ENCODE peak calls at places on chromosomes 11 and 22, in eight cellular contexts. Z, X, T, D, C, B, R and J are unnamed samples.

GRCh38 chr11:14554959-14555358 is 34.8 kb upstream of the PSMA1 start:
- DNase-seq in Z (peak; percentile 25), X (no peak), T (no peak), D (no peak), C (no peak), B (no peak), R (no peak), J (no peak)

GRCh38 chr11:128786507-128786906 is 80.6 kb downstream of the KCNJ1 start:
- DNase-seq in Z (no peak), X (no peak), T (no peak), D (no peak), C (no peak), B (no peak), R (no peak), J (no peak)

GRCh38 chr11:14789879-14790484 is 102.0 kb downstream of the CYP2R1 start:
- DNase-seq in Z (peak; percentile 10), X (no peak), T (no peak), D (peak; percentile 21), C (no peak), B (peak; percentile 35), R (no peak), J (no peak)

GRCh38 chr22:35552186-35552842 is 11.7 kb downstream of the RASD2 start:
- DNase-seq in Z (peak; percentile 72), X (no peak), T (no peak), D (no peak), C (no peak), B (no peak), R (no peak), J (no peak)

GRCh38 chr22:36435516-36436415 is 45.7 kb downstream of the TXN2 start:
- DNase-seq in Z (peak; percentile 71), X (no peak), T (no peak), D (peak; percentile 58), C (peak; percentile 60), B (no peak), R (no peak), J (no peak)

GRCh38 chr11:84261707-84262106 is 975.5 kb upstream of the CCDC90B start:
- DNase-seq in Z (peak; percentile 18), X (no peak), T (no peak), D (peak; percentile 6), C (no peak), B (no peak), R (no peak), J (no peak)

GRCh38 chr11:86802601-86803051 is 2.3 kb downstream of the PRSS23 start:
- DNase-seq in Z (peak; percentile 29), X (no peak), T (no peak), D (peak; percentile 82), C (no peak), B (peak; percentile 69), R (no peak), J (no peak)

GRCh38 chr11:67372232-67372992 is 986 bp downstream of the CLCF1 start:
- DNase-seq in Z (no peak), X (no peak), T (no peak), D (no peak), C (no peak), B (no peak), R (peak; percentile 53), J (no peak)

GRCh38 chr11:73729594-73730206 is 31.2 kb downstream of the RAB6A start:
- DNase-seq in Z (no peak), X (no peak), T (no peak), D (no peak), C (no peak), B (no peak), R (no peak), J (no peak)

GRCh38 chr11:70381350-70381749 is 17.0 kb upstream of the CTTN start:
- DNase-seq in Z (no peak), X (no peak), T (no peak), D (no peak), C (no peak), B (no peak), R (no peak), J (no peak)

GRCh38 chr11:70381872-70382842 is 16.2 kb upstream of the CTTN start:
- DNase-seq in Z (no peak), X (no peak), T (no peak), D (no peak), C (no peak), B (peak; percentile 85), R (no peak), J (no peak)

GRCh38 chr11:70376621-70377020 is 21.7 kb upstream of the CTTN start:
- DNase-seq in Z (no peak), X (no peak), T (no peak), D (no peak), C (no peak), B (no peak), R (no peak), J (no peak)

GRCh38 chr11:70377645-70378044 is 20.7 kb upstream of the CTTN start:
- DNase-seq in Z (no peak), X (no peak), T (no peak), D (no peak), C (no peak), B (no peak), R (no peak), J (no peak)

DNA sequence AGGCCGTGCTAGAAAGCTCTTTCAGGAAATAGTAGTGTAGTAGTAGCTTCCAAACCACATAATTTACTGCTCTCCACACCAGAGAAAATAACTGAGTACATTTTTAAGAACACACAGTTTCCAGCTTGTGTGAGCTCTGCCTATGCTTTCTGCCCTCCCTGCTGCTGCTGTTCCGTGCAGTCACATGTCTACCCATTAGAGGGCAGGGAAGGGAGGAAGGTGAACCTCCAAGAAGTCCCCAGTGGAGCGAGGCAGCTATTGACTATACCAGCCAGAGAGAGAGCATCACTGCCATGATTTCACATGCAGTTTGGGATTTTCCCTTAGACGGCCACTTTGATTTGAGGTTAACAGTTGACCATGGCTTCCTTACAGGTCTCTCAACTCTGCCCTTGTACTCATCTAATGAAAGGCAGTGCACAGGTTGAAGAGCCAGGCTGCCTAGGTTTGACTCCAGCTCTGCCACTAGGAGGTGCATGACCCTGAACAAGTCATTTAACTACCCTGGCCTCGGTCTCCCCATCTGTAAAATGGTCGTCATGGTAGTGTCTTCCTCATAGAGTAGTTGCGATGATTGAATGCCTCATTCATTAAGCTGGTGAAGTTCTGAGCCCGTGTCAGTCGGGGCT is 19.7 kb upstream of the CTTN start:
- DNase-seq in Z (peak; percentile 15), X (no peak), T (no peak), D (no peak), C (no peak), B (no peak), R (no peak), J (no peak)
- TF ChIP-seq CTCF in Z (peak; percentile 7), X (no peak), T (no peak), D (peak; percentile 14), C (no peak), B (no peak), R (no peak), J (no peak)

DNA sequence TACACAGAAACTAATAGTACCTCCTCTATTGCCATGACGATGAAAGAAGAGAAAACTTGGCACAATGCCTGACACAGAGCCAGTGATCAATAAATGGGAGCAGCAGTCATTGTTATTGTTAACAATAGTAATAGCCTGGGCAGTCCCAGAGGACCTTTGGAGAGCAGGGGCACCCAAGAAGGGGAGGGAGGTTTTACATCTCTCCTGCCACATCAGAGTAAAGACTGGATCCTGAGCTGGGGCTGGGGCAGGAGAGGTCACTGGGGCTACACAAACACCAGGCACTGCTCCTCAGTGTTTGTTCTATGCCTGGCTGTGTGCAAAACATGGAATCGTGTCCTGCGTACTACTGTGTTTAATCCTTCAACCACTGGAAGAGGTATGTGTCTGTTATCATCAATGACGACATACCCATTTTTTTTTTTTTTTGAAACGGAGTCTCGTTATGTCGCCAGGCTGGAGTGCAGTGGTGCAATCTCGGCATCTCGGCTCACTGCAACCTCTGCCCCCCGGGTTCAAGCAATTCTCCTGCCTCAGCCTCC is 25.0 kb upstream of the CREB3L1 start:
- DNase-seq in Z (no peak), X (no peak), T (no peak), D (no peak), C (no peak), B (no peak), R (no peak), J (no peak)
- TF ChIP-seq CTCF in Z (no peak), X (no peak), T (no peak), D (no peak), C (no peak), B (no peak), R (no peak), J (no peak)

GRCh38 chr22:28015056-28015445 is 96.0 kb upstream of the PITPNB start:
- DNase-seq in Z (peak; percentile 12), X (no peak), T (no peak), D (no peak), C (peak; percentile 22), B (no peak), R (no peak), J (no peak)

GRCh38 chr22:28013611-28014010 is 94.6 kb upstream of the PITPNB start:
- DNase-seq in Z (no peak), X (no peak), T (no peak), D (no peak), C (no peak), B (no peak), R (no peak), J (no peak)

GRCh38 chr22:28012811-28013460 is 93.9 kb upstream of the PITPNB start:
- DNase-seq in Z (no peak), X (no peak), T (no peak), D (peak; percentile 18), C (no peak), B (no peak), R (no peak), J (no peak)

GRCh38 chr22:28015676-28016601 is 96.9 kb upstream of the PITPNB start:
- DNase-seq in Z (no peak), X (no peak), T (no peak), D (no peak), C (peak; percentile 27), B (no peak), R (no peak), J (no peak)

DNA sequence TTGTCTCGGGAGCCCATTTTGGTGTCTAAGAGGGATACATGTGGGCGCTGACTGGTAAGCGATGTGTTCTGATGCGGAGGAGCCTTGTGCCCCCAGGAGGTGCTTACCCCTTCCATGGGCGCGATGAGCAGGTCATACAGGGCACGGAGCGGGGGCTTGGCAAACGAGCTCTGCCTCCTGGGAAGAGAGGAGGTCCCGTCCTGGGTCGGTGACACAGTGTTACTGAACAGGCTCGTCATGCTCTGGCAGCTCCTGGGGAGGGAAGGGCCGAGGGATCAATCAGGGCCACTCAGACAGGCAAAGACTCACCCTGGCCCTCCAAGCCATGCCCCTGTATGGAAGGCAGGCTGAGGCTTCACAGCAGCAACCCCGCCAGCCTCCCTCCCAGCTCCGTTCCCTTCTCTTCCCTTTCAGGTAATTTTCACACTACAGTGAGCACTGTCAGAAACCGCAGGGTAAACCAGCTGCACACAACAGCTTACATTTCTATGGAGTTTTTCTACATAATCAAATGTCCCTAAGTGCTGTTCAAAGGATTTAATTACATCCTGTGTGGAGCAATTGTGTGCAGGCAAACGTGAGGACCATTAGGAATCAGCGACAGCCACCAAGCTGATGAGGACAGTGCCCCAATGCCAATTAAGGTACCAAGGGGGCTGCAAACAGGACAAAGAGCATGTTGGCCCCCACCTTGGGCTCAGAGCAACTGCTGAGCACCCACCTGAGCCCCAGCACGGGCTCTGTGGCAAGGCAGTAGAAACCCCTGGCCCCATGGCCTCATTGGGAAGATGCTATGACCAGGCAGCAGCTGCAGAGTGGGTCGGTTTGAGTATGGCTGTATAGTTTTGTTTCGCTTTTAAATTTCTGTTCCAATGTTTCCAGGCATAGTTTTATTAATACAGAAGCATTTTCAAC is 95.3 kb upstream of the PITPNB start:
- DNase-seq in Z (no peak), X (no peak), T (no peak), D (no peak), C (peak; percentile 15), B (no peak), R (no peak), J (no peak)
- TF ChIP-seq CTCF in Z (no peak), X (no peak), T (no peak), D (no peak), C (no peak), B (no peak), R (no peak), J (no peak)

GRCh38 chr11:78045851-78046485 is 17.7 kb upstream of the THRSP start:
- DNase-seq in Z (peak; percentile 65), X (peak; percentile 90), T (no peak), D (peak; percentile 29), C (peak; percentile 81), B (peak; percentile 64), R (peak; percentile 88), J (peak; percentile 97)
- TF ChIP-seq CTCF in Z (peak; percentile 98), X (peak; percentile 98), T (peak; percentile 100), D (peak; percentile 100), C (peak; percentile 93), B (peak; percentile 77), R (peak; percentile 99), J (peak; percentile 99)